ENCODE peak calls at places on chromosomes 2 and 18, in five cellular contexts. U, D, X, H and W are unnamed samples.

GRCh38 chr2:71008342-71008741 is 13.7 kb upstream of the TEX261 start:
- DNase-seq in H (no peak), D (no peak), X (no peak), U (no peak), W (no peak)

GRCh38 chr18:50986360-50987087 is 18.7 kb downstream of the ELAC1 start:
- DNase-seq in H (no peak), D (peak), U (no peak), X (peak), W (no peak)

GRCh38 chr2:96399342-96400048 is 63.9 kb downstream of the NCAPH start:
- DNase-seq in X (no peak), H (no peak), U (no peak), D (no peak), W (no peak)

GRCh38 chr2:217935245-217935879 is 67.4 kb downstream of the TNS1 start:
- DNase-seq in X (no peak), D (no peak), U (no peak), H (no peak), W (no peak)

GRCh38 chr2:96694816-96695455 is 44.9 kb downstream of the LMAN2L start:
- DNase-seq in H (no peak), U (no peak), X (no peak), D (no peak), W (no peak)

GRCh38 chr2:134790487-134790886 is 47.9 kb upstream of the ACMSD start:
- DNase-seq in X (no peak), H (no peak), D (no peak), U (no peak), W (no peak)

GRCh38 chr2:50649626-50650397 is 382.1 kb downstream of the NRXN1 start:
- DNase-seq in X (no peak), D (peak), U (no peak), H (no peak), W (peak)

GRCh38 chr18:3281456-3282400 is 19.8 kb downstream of the MYL12B start:
- DNase-seq in U (no peak), H (no peak), D (peak), X (no peak), W (peak)

GRCh38 chr18:10032331-10032979 is 118.6 kb downstream of the VAPA start:
- DNase-seq in U (no peak), H (no peak), D (no peak), X (no peak), W (peak)

GRCh38 chr2:200350796-200351195 is 44.3 kb downstream of the SPATS2L start:
- DNase-seq in U (no peak), D (no peak), H (no peak), X (no peak), W (no peak)

GRCh38 chr18:49335677-49336076 is 124.8 kb downstream of the DYM start:
- DNase-seq in U (no peak), H (no peak), X (no peak), D (no peak), W (no peak)

GRCh38 chr2:152715854-152716428 is 1.3 kb downstream of the PRPF40A start:
- DNase-seq in X (no peak), H (no peak), D (peak), U (no peak), W (peak)

GRCh38 chr2:26455801-26456700 is 21.9 kb downstream of the OTOF start:
- DNase-seq in U (no peak), X (no peak), D (no peak), H (no peak), W (peak)

GRCh38 chr2:191165190-191165643 is 14.4 kb upstream of the STAT4 start:
- DNase-seq in U (no peak), X (peak), D (peak), H (no peak), W (peak)

GRCh38 chr2:46657042-46657504 is 177.7 kb downstream of the TMEM247 start:
- DNase-seq in H (no peak), D (peak), X (no peak), U (no peak), W (peak)

GRCh38 chr18:54316071-54316820 is 41.4 kb downstream of the STARD6 start:
- DNase-seq in H (no peak), X (no peak), D (no peak), U (no peak), W (no peak)

GRCh38 chr2:20369366-20369765 is 18.7 kb upstream of the PUM2 start:
- DNase-seq in U (no peak), D (no peak), X (no peak), H (no peak), W (no peak)

GRCh38 chr2:64604155-64604554 is 49.6 kb downstream of the SERTAD2 start:
- DNase-seq in U (no peak), D (no peak), H (no peak), X (no peak), W (no peak)

GRCh38 chr2:113138428-113139322 is 11.3 kb downstream of the IL1RN start:
- DNase-seq in H (no peak), X (no peak), U (no peak), D (peak), W (peak)

GRCh38 chr2:191748050-191748449 is 70.1 kb downstream of the NABP1 start:
- DNase-seq in D (no peak), X (no peak), H (no peak), U (peak), W (no peak)

GRCh38 chr2:96245609-96246390 is 20.0 kb downstream of the TMEM127 start:
- DNase-seq in D (no peak), X (no peak), U (no peak), H (no peak), W (peak)

GRCh38 chr2:173033080-173033479 is 42.6 kb upstream of the MAP3K20 start:
- DNase-seq in D (no peak), H (no peak), X (no peak), U (no peak), W (no peak)

GRCh38 chr2:241356871-241357260 is 781 bp downstream of the FARP2 start:
- DNase-seq in X (no peak), H (no peak), U (no peak), D (no peak), W (peak)

GRCh38 chr2:189533274-189534035 is 47.1 kb downstream of the SLC40A1 start:
- DNase-seq in D (no peak), X (no peak), U (no peak), H (no peak), W (no peak)

GRCh38 chr18:73824684-73825083 is 322.9 kb downstream of the FBXO15 start:
- DNase-seq in H (no peak), U (no peak), X (no peak), D (no peak), W (no peak)

GRCh38 chr2:28516950-28517349 is 21.1 kb downstream of the PLB1 start:
- DNase-seq in D (no peak), U (no peak), X (no peak), H (no peak), W (no peak)

GRCh38 chr2:69815717-69816116 is 13.7 kb upstream of the GMCL1 start:
- DNase-seq in D (peak), U (no peak), H (no peak), X (no peak), W (peak)